ENCODE peak calls at places on chromosomes 1 and 21, in six cellular contexts. X, K, A, C, Q and Y are unnamed samples.

GRCh38 chr1:209696673-209697072 is 8.0 kb upstream of the HSD11B1 start:
- DNase-seq in A (no peak), K (no peak), C (no peak), X (no peak), Q (no peak), Y (no peak)

GRCh38 chr1:89259283-89259971 is 13.2 kb downstream of the GBP5 start:
- DNase-seq in A (no peak), K (no peak), X (no peak), C (peak), Q (no peak), Y (no peak)

GRCh38 chr1:88079036-88079435 is 605.0 kb upstream of the PKN2 start:
- DNase-seq in Q (no peak), C (no peak), X (peak), K (no peak), A (peak), Y (no peak)

GRCh38 chr1:247865416-247865815 is 8.4 kb downstream of the TRIM58 start:
- DNase-seq in X (no peak), A (no peak), Q (no peak), C (no peak), K (no peak), Y (no peak)

GRCh38 chr1:32981003-32981909 is 16.6 kb upstream of the RNF19B start:
- DNase-seq in K (peak), A (peak), C (peak), Q (no peak), X (peak), Y (peak)

GRCh38 chr1:234260578-234260977 is 112.7 kb upstream of the COA6 start:
- DNase-seq in Q (no peak), K (no peak), A (peak), C (no peak), X (no peak), Y (no peak)

GRCh38 chr1:100359139-100359538 is 6.8 kb downstream of the CDC14A start:
- DNase-seq in K (no peak), A (no peak), X (no peak), C (no peak), Q (no peak), Y (no peak)

GRCh38 chr1:216528816-216529215 is 105.6 kb upstream of the USH2A start:
- DNase-seq in A (no peak), C (no peak), X (no peak), K (no peak), Q (no peak), Y (no peak)

GRCh38 chr1:241499910-241500309 is 19.6 kb downstream of the FH start:
- DNase-seq in C (no peak), K (no peak), X (peak), A (peak), Q (no peak), Y (peak)

GRCh38 chr1:200129480-200129879 is 102.0 kb downstream of the NR5A2 start:
- DNase-seq in Q (no peak), A (no peak), K (no peak), X (no peak), C (peak), Y (no peak)

GRCh38 chr1:36083635-36084501 is at the start of gene TEKT2:
- DNase-seq in C (no peak), X (peak), A (no peak), Q (no peak), K (no peak), Y (no peak)

GRCh38 chr1:226903819-226904710 is 33.6 kb downstream of the PSEN2 start:
- DNase-seq in X (peak), A (peak), Q (peak), K (no peak), C (no peak), Y (no peak)

GRCh38 chr21:25925936-25926335 is 191.2 kb downstream of the GABPA start:
- DNase-seq in A (peak), C (no peak), K (no peak), Q (no peak), X (peak), Y (no peak)

GRCh38 chr21:44907225-44907965 is 13.3 kb downstream of the ITGB2 start:
- DNase-seq in C (no peak), A (no peak), K (no peak), Q (no peak), X (no peak), Y (no peak)

GRCh38 chr21:34126691-34127090 is 53.3 kb downstream of the MRPS6 start:
- DNase-seq in Q (no peak), C (no peak), A (peak), X (no peak), K (no peak), Y (no peak)

GRCh38 chr1:18353528-18353927 is 127.2 kb upstream of the KLHDC7A start:
- DNase-seq in C (no peak), Q (no peak), K (no peak), A (no peak), X (no peak), Y (no peak)

GRCh38 chr1:16956775-16957174 is 23.6 kb downstream of the MFAP2 start:
- DNase-seq in K (no peak), A (no peak), C (no peak), X (no peak), Q (no peak), Y (no peak)

GRCh38 chr21:42193131-42193671 is 25.7 kb upstream of the ABCG1 start:
- DNase-seq in Q (no peak), C (peak), A (peak), X (peak), K (no peak), Y (no peak)

GRCh38 chr1:233944596-233944995 is 40.1 kb downstream of the SLC35F3 start:
- DNase-seq in A (no peak), X (no peak), C (no peak), K (no peak), Q (no peak), Y (no peak)

GRCh38 chr1:3495776-3496745 is 41.6 kb downstream of the ARHGEF16 start:
- DNase-seq in A (peak), X (peak), C (no peak), K (no peak), Q (no peak), Y (no peak)

GRCh38 chr21:44579833-44580144 is 615 bp downstream of the KRTAP10-5 start:
- DNase-seq in A (no peak), X (no peak), K (no peak), Q (no peak), C (no peak), Y (no peak)

GRCh38 chr1:84429231-84429630 is 30.9 kb downstream of the DNASE2B start:
- DNase-seq in A (no peak), X (no peak), Q (no peak), C (no peak), K (no peak), Y (no peak)

DNA sequence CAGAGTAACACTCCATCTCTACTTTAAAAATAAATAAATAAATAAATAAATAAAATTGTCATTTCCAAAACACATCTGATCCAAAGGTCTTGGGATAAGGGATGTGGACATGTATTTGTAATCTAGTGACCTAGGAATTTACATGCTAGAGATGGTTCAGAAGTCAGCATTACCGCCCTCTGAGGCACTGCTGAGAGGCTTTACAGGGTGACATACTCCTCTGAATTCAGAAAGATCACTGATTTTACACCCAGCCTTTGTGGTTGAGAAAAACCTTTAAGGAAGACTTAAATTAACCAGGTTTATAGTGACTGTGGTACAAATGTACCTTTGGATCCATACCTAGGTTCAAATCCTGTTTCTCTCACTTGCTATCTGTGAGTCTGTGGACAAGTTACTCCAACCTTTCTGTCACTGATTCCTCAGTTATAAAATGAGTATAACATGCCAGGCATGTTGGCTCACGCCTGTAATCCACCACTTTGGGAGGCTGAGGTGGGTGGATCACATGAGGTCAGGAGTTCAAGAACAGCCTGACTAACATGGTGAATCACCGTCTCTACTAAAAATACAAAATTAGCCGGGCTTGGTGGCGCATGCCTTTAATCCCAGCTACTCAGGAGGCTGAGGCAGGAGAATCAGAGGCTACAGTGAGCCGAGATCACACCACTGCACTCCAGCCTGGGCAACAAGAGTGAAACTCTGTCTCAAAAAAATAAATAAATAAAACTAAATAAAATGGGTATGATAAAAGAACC is 20.1 kb downstream of the OSBPL9 start:
- DNase-seq in K (peak), A (peak), X (peak), Q (peak), C (no peak), Y (no peak)
- H3K4me3 ChIP-seq in K (no peak), A (no peak), X (no peak), Q (no peak), C (no peak), Y (no peak)

GRCh38 chr1:26546375-26546774 is 16.8 kb downstream of the RPS6KA1 start:
- DNase-seq in X (no peak), A (no peak), K (no peak), C (peak), Q (no peak), Y (no peak)
- H3K4me3 ChIP-seq in X (no peak), A (no peak), K (peak), C (peak), Q (no peak), Y (no peak)

DNA sequence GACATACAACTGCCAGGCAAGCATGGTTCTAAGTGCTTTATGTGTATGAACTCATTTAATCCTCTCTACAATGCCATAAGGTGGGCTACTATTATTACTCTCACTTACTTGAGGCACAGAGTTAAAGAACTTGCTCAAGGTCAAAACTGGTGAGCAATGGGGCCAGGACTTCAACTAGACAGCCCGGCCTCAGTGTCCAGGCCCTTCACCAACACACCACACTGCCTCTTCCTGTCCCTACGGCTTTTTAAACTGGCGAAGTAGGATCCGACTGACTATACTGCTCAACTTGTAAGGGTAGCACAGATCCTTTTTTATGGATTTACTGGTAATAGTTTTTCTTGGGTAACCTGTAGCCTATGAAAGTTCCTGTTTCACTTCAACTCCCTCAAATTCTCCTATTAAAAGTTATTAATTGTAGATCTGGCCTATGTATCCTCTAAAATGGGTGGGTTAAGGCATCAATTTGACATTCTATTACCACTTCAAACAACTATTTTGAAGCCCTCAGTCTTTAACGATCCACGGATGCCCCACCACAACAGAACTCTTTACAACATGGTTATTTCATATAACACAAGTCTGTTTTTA is 4.3 kb downstream of the ERRFI1 start:
- DNase-seq in X (peak), C (no peak), Q (no peak), A (peak), K (no peak), Y (no peak)
- H3K4me3 ChIP-seq in X (peak), C (no peak), Q (no peak), A (peak), K (peak), Y (no peak)

GRCh38 chr1:13585996-13586395 is 2.4 kb downstream of the PDPN start:
- DNase-seq in Q (no peak), C (no peak), A (peak), K (no peak), X (no peak), Y (no peak)

GRCh38 chr1:13583964-13584791 is 546 bp downstream of the PDPN start:
- DNase-seq in C (no peak), K (no peak), Q (no peak), X (peak), A (peak), Y (peak)

GRCh38 chr1:13585599-13585965 is 1.9 kb downstream of the PDPN start:
- DNase-seq in K (no peak), A (no peak), Q (no peak), C (no peak), X (no peak), Y (no peak)

GRCh38 chr1:13583592-13583963 is at the start of gene PDPN:
- DNase-seq in A (peak), Q (no peak), X (peak), K (no peak), C (no peak), Y (peak)

DNA sequence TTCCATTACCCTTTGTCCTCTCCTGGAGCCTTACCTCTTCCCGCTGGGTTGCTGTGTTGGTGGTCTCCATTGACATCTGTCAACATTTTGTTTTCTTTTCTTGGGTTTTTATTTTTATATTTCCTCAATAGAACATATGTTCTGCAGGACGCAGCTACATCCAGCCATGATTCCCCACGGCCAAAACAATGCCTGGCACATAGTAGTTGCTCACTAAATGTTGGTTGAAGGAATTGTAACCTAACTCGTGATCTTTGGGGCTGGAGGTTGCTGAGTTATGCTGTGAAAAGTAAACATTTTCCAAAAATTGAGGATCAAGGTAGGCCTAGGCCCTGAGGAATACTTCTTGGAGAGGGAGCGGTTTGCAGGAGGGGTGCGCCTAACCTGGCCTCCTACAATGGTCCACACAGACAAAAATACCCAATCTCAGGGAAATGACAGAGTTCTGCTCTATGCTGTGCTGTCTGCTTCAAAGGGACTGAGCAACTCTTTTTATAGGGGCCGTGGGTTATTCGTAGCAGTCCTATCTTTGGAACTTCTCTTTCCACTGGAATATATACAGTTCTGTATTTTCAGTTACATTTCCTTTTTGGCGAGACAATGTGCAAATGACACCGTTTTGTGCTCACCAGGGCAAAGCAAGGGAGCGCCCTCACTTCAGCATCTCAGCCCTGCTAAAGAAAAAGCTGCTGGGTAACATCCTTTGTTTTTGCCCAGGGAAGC is 1.4 kb downstream of the PDPN start:
- DNase-seq in A (no peak), C (no peak), X (no peak), K (no peak), Q (no peak), Y (no peak)
- H3K4me3 ChIP-seq in A (peak), C (no peak), X (peak), K (peak), Q (no peak), Y (no peak)

DNA sequence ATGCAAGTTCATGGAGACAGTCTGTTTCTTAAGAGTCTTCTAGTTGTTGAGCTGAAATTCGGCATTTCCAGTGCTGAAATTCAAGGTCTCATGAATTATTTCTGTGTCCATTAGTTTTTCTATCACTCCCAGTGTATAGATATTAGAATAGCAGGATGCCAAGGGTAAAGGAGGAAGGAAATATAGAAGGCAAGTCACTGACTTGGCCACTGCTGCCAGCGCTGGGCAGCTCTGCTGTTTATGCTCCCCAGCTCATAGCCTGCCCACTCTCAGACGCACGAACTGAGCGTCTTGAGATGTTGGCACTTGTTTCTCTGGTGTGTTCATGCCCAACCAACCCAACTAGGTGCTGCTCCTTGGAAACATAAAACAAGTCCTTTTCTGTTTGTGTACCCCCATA is 110.1 kb downstream of the SLC45A1 start:
- DNase-seq in A (no peak), X (no peak), Q (no peak), C (no peak), K (no peak), Y (no peak)
- H3K4me3 ChIP-seq in A (no peak), X (no peak), Q (no peak), C (no peak), K (peak), Y (no peak)

GRCh38 chr1:245953876-245954660 is 553.0 kb downstream of the SMYD3 start:
- DNase-seq in X (peak), K (no peak), A (no peak), Q (no peak), C (no peak), Y (peak)
- H3K4me3 ChIP-seq in X (peak), K (peak), A (peak), Q (peak), C (peak), Y (no peak)

DNA sequence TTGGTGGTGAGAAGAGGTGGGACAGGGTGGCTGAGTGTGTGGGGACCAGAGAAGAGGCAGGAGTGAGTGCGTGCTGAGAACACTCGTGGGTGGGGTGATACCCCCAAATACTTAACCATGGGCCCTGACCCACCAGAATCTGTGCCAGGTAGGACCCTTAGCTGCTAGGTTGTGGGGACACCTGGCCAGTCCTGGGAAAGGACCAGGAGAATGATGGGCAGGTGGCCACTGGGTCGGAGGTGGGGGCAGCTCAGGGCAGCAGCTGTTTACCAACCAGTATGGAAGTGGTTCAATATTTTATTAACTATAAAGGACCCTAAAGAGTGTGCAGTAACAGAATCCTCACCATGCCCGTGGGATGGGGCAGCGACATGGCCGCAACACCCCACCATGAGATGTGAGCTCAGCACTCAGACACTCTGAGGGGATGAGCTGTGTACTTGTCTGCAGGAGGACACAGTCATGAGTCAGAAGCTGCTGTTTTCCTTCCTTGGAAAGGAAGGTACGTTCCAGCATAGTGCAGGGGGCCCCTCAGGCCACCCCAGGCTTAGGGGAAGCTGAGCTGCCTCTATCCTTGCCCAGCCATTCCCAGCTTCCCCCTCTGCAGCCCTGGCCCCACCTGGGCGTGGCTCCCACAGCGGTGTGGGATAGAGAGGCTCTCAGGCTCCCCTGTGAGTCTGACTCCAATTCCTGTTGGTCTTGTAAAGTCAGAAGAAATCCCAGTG is 25.4 kb downstream of the TEX35 start:
- DNase-seq in K (no peak), C (no peak), A (peak), Q (peak), X (peak), Y (no peak)
- H3K4me3 ChIP-seq in K (no peak), C (no peak), A (no peak), Q (no peak), X (no peak), Y (no peak)

DNA sequence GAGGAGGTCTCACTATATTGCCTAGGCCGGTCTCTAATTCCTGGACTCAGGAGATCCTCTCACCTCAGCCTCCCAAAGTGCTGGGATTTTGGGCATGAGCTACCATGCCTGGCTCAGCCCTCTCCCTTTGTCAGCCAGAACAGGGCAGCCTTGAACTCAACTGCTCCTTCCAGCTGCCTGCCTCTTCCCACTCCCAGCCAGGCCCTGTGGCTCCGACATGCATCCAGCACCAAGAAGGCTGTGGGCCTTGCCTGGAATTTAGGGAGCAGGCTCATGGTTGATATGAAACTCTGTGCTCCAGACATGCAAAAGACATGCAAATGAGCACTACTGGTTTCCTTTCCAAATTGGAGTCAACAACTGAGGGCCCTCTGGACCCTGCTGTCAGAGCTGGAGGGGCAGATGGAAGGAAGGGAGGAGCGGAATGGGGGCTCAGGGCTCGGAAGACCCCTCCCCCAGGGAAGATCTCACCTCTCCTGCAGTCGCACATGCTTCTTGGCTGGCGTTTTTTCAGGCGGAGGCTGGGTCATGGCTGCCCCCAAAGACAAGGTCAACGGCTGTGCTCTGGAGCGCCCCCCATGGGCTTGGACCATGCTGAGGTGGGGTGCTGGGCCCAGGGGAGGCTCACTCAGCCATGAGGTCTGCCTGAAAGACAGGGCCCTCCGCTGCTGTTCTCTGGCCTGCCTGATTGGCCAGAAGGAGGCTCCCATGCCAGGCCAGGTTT is 1.4 kb downstream of the PTPN7 start:
- DNase-seq in K (no peak), Q (no peak), A (no peak), X (no peak), C (no peak), Y (no peak)
- H3K4me3 ChIP-seq in K (peak), Q (no peak), A (no peak), X (no peak), C (peak), Y (no peak)

GRCh38 chr21:21324297-21324696 is 326.1 kb downstream of the NCAM2 start:
- DNase-seq in Q (no peak), C (no peak), X (no peak), K (no peak), A (no peak), Y (no peak)
- H3K4me3 ChIP-seq in Q (no peak), C (no peak), X (no peak), K (no peak), A (no peak), Y (no peak)